ENCODE peak calls at places on chromosome 12, in seven cellular contexts. One of them, this sample, is unnamed.

GRCh38 chr12:120247621-120248030 is 17.9 kb downstream of the PXN start:
- DNase-seq in activated gamma-delta T cell: no peak
- DNase-seq in activated T-cell treated with anti-CD3 and anti-CD28 coated beads, Interleukin-2, amount 50 U/mL, for 4 hours: no peak
- DNase-seq in GM10248: no peak
- DNase-seq in activated T-helper 1 cell treated with anti-CD3 and anti-CD28 coated beads, Interleukin-12 subunit alpha, Interleukin-12 subunit beta, Interleukin-2, Interleukin-4 antibody, amounts not matched to agents 30 ng/mL and 10 ng/mL and 1 ng/mL, durations not matched to agents 14 hours and 24 hours and 36 hours: no peak
- DNase-seq in GM23338: no peak
- DNase-seq in stimulated activated CD8-positive, alpha-beta memory T cell treated with anti-CD3 and anti-CD28 coated beads, Interleukin-15, amount 100 ng/mL, for 1 hour: no peak
- DNase-seq in this sample: no peak

GRCh38 chr12:88579941-88580871 is at the start of gene KITLG:
- DNase-seq in activated gamma-delta T cell: no peak
- DNase-seq in activated T-cell treated with anti-CD3 and anti-CD28 coated beads, Interleukin-2, amount 50 U/mL, for 4 hours: no peak
- DNase-seq in GM10248: peak
- DNase-seq in activated T-helper 1 cell treated with anti-CD3 and anti-CD28 coated beads, Interleukin-12 subunit alpha, Interleukin-12 subunit beta, Interleukin-2, Interleukin-4 antibody, amounts not matched to agents 30 ng/mL and 10 ng/mL and 1 ng/mL, durations not matched to agents 14 hours and 24 hours and 36 hours: peak
- DNase-seq in GM23338: peak
- DNase-seq in stimulated activated CD8-positive, alpha-beta memory T cell treated with anti-CD3 and anti-CD28 coated beads, Interleukin-15, amount 100 ng/mL, for 1 hour: no peak
- DNase-seq in this sample: peak

GRCh38 chr12:39697108-39697507 is 77.5 kb upstream of the ABCD2 start:
- DNase-seq in activated gamma-delta T cell: no peak
- DNase-seq in activated T-cell treated with anti-CD3 and anti-CD28 coated beads, Interleukin-2, amount 50 U/mL, for 4 hours: no peak
- DNase-seq in GM10248: no peak
- DNase-seq in activated T-helper 1 cell treated with anti-CD3 and anti-CD28 coated beads, Interleukin-12 subunit alpha, Interleukin-12 subunit beta, Interleukin-2, Interleukin-4 antibody, amounts not matched to agents 30 ng/mL and 10 ng/mL and 1 ng/mL, durations not matched to agents 14 hours and 24 hours and 36 hours: no peak
- DNase-seq in GM23338: no peak
- DNase-seq in stimulated activated CD8-positive, alpha-beta memory T cell treated with anti-CD3 and anti-CD28 coated beads, Interleukin-15, amount 100 ng/mL, for 1 hour: no peak
- DNase-seq in this sample: no peak

GRCh38 chr12:18267427-18267826 is 6.1 kb downstream of the PIK3C2G start:
- DNase-seq in activated gamma-delta T cell: no peak
- DNase-seq in activated T-cell treated with anti-CD3 and anti-CD28 coated beads, Interleukin-2, amount 50 U/mL, for 4 hours: no peak
- DNase-seq in GM10248: no peak
- DNase-seq in activated T-helper 1 cell treated with anti-CD3 and anti-CD28 coated beads, Interleukin-12 subunit alpha, Interleukin-12 subunit beta, Interleukin-2, Interleukin-4 antibody, amounts not matched to agents 30 ng/mL and 10 ng/mL and 1 ng/mL, durations not matched to agents 14 hours and 24 hours and 36 hours: no peak
- DNase-seq in GM23338: no peak
- DNase-seq in stimulated activated CD8-positive, alpha-beta memory T cell treated with anti-CD3 and anti-CD28 coated beads, Interleukin-15, amount 100 ng/mL, for 1 hour: no peak
- DNase-seq in this sample: no peak

GRCh38 chr12:27107976-27108375 is 25.6 kb upstream of the C12orf71 start:
- DNase-seq in activated gamma-delta T cell: no peak
- DNase-seq in activated T-cell treated with anti-CD3 and anti-CD28 coated beads, Interleukin-2, amount 50 U/mL, for 4 hours: no peak
- DNase-seq in GM10248: no peak
- DNase-seq in activated T-helper 1 cell treated with anti-CD3 and anti-CD28 coated beads, Interleukin-12 subunit alpha, Interleukin-12 subunit beta, Interleukin-2, Interleukin-4 antibody, amounts not matched to agents 30 ng/mL and 10 ng/mL and 1 ng/mL, durations not matched to agents 14 hours and 24 hours and 36 hours: no peak
- DNase-seq in GM23338: no peak
- DNase-seq in stimulated activated CD8-positive, alpha-beta memory T cell treated with anti-CD3 and anti-CD28 coated beads, Interleukin-15, amount 100 ng/mL, for 1 hour: no peak
- DNase-seq in this sample: no peak

GRCh38 chr12:42652048-42652447 is 62.5 kb upstream of the PRICKLE1 start:
- DNase-seq in activated gamma-delta T cell: no peak
- DNase-seq in activated T-cell treated with anti-CD3 and anti-CD28 coated beads, Interleukin-2, amount 50 U/mL, for 4 hours: no peak
- DNase-seq in GM10248: no peak
- DNase-seq in activated T-helper 1 cell treated with anti-CD3 and anti-CD28 coated beads, Interleukin-12 subunit alpha, Interleukin-12 subunit beta, Interleukin-2, Interleukin-4 antibody, amounts not matched to agents 30 ng/mL and 10 ng/mL and 1 ng/mL, durations not matched to agents 14 hours and 24 hours and 36 hours: no peak
- DNase-seq in GM23338: no peak
- DNase-seq in stimulated activated CD8-positive, alpha-beta memory T cell treated with anti-CD3 and anti-CD28 coated beads, Interleukin-15, amount 100 ng/mL, for 1 hour: no peak
- DNase-seq in this sample: no peak

GRCh38 chr12:101877816-101878811 is 734 bp downstream of the DRAM1 start:
- DNase-seq in activated gamma-delta T cell: no peak
- DNase-seq in activated T-cell treated with anti-CD3 and anti-CD28 coated beads, Interleukin-2, amount 50 U/mL, for 4 hours: no peak
- DNase-seq in GM10248: peak
- DNase-seq in activated T-helper 1 cell treated with anti-CD3 and anti-CD28 coated beads, Interleukin-12 subunit alpha, Interleukin-12 subunit beta, Interleukin-2, Interleukin-4 antibody, amounts not matched to agents 30 ng/mL and 10 ng/mL and 1 ng/mL, durations not matched to agents 14 hours and 24 hours and 36 hours: no peak
- DNase-seq in GM23338: peak
- DNase-seq in stimulated activated CD8-positive, alpha-beta memory T cell treated with anti-CD3 and anti-CD28 coated beads, Interleukin-15, amount 100 ng/mL, for 1 hour: no peak
- DNase-seq in this sample: peak

GRCh38 chr12:108306014-108306501 is 33.1 kb downstream of the CMKLR1 start:
- DNase-seq in activated gamma-delta T cell: no peak
- DNase-seq in activated T-cell treated with anti-CD3 and anti-CD28 coated beads, Interleukin-2, amount 50 U/mL, for 4 hours: no peak
- DNase-seq in GM10248: no peak
- DNase-seq in activated T-helper 1 cell treated with anti-CD3 and anti-CD28 coated beads, Interleukin-12 subunit alpha, Interleukin-12 subunit beta, Interleukin-2, Interleukin-4 antibody, amounts not matched to agents 30 ng/mL and 10 ng/mL and 1 ng/mL, durations not matched to agents 14 hours and 24 hours and 36 hours: no peak
- DNase-seq in GM23338: no peak
- DNase-seq in stimulated activated CD8-positive, alpha-beta memory T cell treated with anti-CD3 and anti-CD28 coated beads, Interleukin-15, amount 100 ng/mL, for 1 hour: no peak
- DNase-seq in this sample: no peak

GRCh38 chr12:32650508-32650907 is 28.6 kb upstream of the DNM1L start:
- DNase-seq in activated gamma-delta T cell: no peak
- DNase-seq in activated T-cell treated with anti-CD3 and anti-CD28 coated beads, Interleukin-2, amount 50 U/mL, for 4 hours: no peak
- DNase-seq in GM10248: no peak
- DNase-seq in activated T-helper 1 cell treated with anti-CD3 and anti-CD28 coated beads, Interleukin-12 subunit alpha, Interleukin-12 subunit beta, Interleukin-2, Interleukin-4 antibody, amounts not matched to agents 30 ng/mL and 10 ng/mL and 1 ng/mL, durations not matched to agents 14 hours and 24 hours and 36 hours: no peak
- DNase-seq in GM23338: no peak
- DNase-seq in stimulated activated CD8-positive, alpha-beta memory T cell treated with anti-CD3 and anti-CD28 coated beads, Interleukin-15, amount 100 ng/mL, for 1 hour: no peak
- DNase-seq in this sample: no peak

GRCh38 chr12:11545438-11546330 is 103.8 kb upstream of the ETV6 start:
- DNase-seq in activated gamma-delta T cell: no peak
- DNase-seq in activated T-cell treated with anti-CD3 and anti-CD28 coated beads, Interleukin-2, amount 50 U/mL, for 4 hours: no peak
- DNase-seq in GM10248: peak
- DNase-seq in activated T-helper 1 cell treated with anti-CD3 and anti-CD28 coated beads, Interleukin-12 subunit alpha, Interleukin-12 subunit beta, Interleukin-2, Interleukin-4 antibody, amounts not matched to agents 30 ng/mL and 10 ng/mL and 1 ng/mL, durations not matched to agents 14 hours and 24 hours and 36 hours: peak
- DNase-seq in GM23338: peak
- DNase-seq in stimulated activated CD8-positive, alpha-beta memory T cell treated with anti-CD3 and anti-CD28 coated beads, Interleukin-15, amount 100 ng/mL, for 1 hour: no peak
- DNase-seq in this sample: no peak

GRCh38 chr12:50066402-50066801 is 9.0 kb downstream of the ASIC1 start:
- DNase-seq in activated gamma-delta T cell: no peak
- DNase-seq in activated T-cell treated with anti-CD3 and anti-CD28 coated beads, Interleukin-2, amount 50 U/mL, for 4 hours: no peak
- DNase-seq in GM10248: no peak
- DNase-seq in activated T-helper 1 cell treated with anti-CD3 and anti-CD28 coated beads, Interleukin-12 subunit alpha, Interleukin-12 subunit beta, Interleukin-2, Interleukin-4 antibody, amounts not matched to agents 30 ng/mL and 10 ng/mL and 1 ng/mL, durations not matched to agents 14 hours and 24 hours and 36 hours: no peak
- DNase-seq in GM23338: peak
- DNase-seq in stimulated activated CD8-positive, alpha-beta memory T cell treated with anti-CD3 and anti-CD28 coated beads, Interleukin-15, amount 100 ng/mL, for 1 hour: no peak
- DNase-seq in this sample: no peak

GRCh38 chr12:93784339-93785086 is 107.3 kb downstream of the CRADD start:
- DNase-seq in activated gamma-delta T cell: no peak
- DNase-seq in activated T-cell treated with anti-CD3 and anti-CD28 coated beads, Interleukin-2, amount 50 U/mL, for 4 hours: no peak
- DNase-seq in GM10248: no peak
- DNase-seq in activated T-helper 1 cell treated with anti-CD3 and anti-CD28 coated beads, Interleukin-12 subunit alpha, Interleukin-12 subunit beta, Interleukin-2, Interleukin-4 antibody, amounts not matched to agents 30 ng/mL and 10 ng/mL and 1 ng/mL, durations not matched to agents 14 hours and 24 hours and 36 hours: peak
- DNase-seq in GM23338: no peak
- DNase-seq in stimulated activated CD8-positive, alpha-beta memory T cell treated with anti-CD3 and anti-CD28 coated beads, Interleukin-15, amount 100 ng/mL, for 1 hour: no peak
- DNase-seq in this sample: peak

This sample was measured in WERI-Rb-1.